ENCODE peak calls at places on chromosomes 2 and 18, in five cellular contexts. L, T, N, V and A are unnamed samples.

GRCh38 chr2:119545754-119546445 is 1.7 kb downstream of the CFAP221 start:
- DNase-seq in N (no peak), T (no peak), V (no peak), L (no peak), A (peak; percentile 71)

GRCh38 chr2:26757873-26758789 is 6.0 kb upstream of the SLC35F6 start:
- DNase-seq in N (peak; percentile 99), T (no peak), V (no peak), L (peak; percentile 38), A (peak; percentile 56)

GRCh38 chr2:107687087-107687486 is 139.6 kb upstream of the RGPD4 start:
- DNase-seq in L (no peak), V (no peak), T (no peak), N (no peak), A (no peak)

GRCh38 chr2:45004569-45005181 is 4.6 kb downstream of the SIX2 start:
- DNase-seq in N (peak; percentile 2), T (no peak), V (no peak), L (no peak), A (no peak)

GRCh38 chr2:230312638-230313037 is 14.4 kb upstream of the SP140L start:
- DNase-seq in V (no peak), L (no peak), N (peak; percentile 51), T (no peak), A (no peak)

GRCh38 chr2:229096667-229097066 is 174.4 kb downstream of the PID1 start:
- DNase-seq in T (no peak), N (no peak), L (no peak), V (no peak), A (no peak)

GRCh38 chr2:103788875-103789715 is 1027.3 kb downstream of the TMEM182 start:
- DNase-seq in T (peak; percentile 55), L (no peak), N (no peak), V (peak; percentile 63), A (no peak)

GRCh38 chr2:221600388-221600787 is 28.3 kb upstream of the EPHA4 start:
- DNase-seq in L (no peak), T (no peak), N (no peak), V (no peak), A (no peak)

GRCh38 chr18:47285456-47285855 is 34.0 kb upstream of the SKOR2 start:
- DNase-seq in V (no peak), L (no peak), N (no peak), T (no peak), A (no peak)

GRCh38 chr18:55907352-55908045 is 319.5 kb upstream of the TCF4 start:
- DNase-seq in V (peak; percentile 22), N (peak; percentile 13), L (no peak), T (no peak), A (no peak)

GRCh38 chr2:127081826-127082633 is 24.9 kb downstream of the BIN1 start:
- DNase-seq in L (no peak), N (peak; percentile 11), V (no peak), T (no peak), A (peak; percentile 88)

GRCh38 chr18:73352546-73352945 is 484.8 kb upstream of the NETO1 start:
- DNase-seq in V (no peak), N (peak; percentile 2), T (no peak), L (no peak), A (no peak)

GRCh38 chr2:121576263-121576662 is 45.6 kb downstream of the RNU4ATAC start:
- DNase-seq in T (no peak), V (no peak), N (no peak), L (no peak), A (no peak)

GRCh38 chr18:23331091-23331920 is 121.8 kb upstream of the RIOK3 start:
- DNase-seq in L (no peak), V (no peak), T (peak; percentile 96), N (no peak), A (no peak)

GRCh38 chr2:120599064-120599463 is 136.6 kb upstream of the GLI2 start:
- DNase-seq in V (no peak), T (no peak), N (no peak), L (no peak), A (no peak)

GRCh38 chr2:3195865-3196504 is 181.6 kb downstream of the EIPR1 start:
- DNase-seq in N (no peak), L (no peak), V (no peak), T (no peak), A (no peak)

GRCh38 chr18:49243391-49243790 is 217.1 kb downstream of the DYM start:
- DNase-seq in L (no peak), V (no peak), T (no peak), N (no peak), A (no peak)

GRCh38 chr2:46036929-46037328 is 260.3 kb upstream of the EPAS1 start:
- DNase-seq in N (peak; percentile 32), T (no peak), V (no peak), L (no peak), A (no peak)

GRCh38 chr2:235026137-235026536 is 74.3 kb downstream of the SH3BP4 start:
- DNase-seq in T (no peak), L (no peak), N (peak; percentile 88), V (no peak), A (peak; percentile 67)

GRCh38 chr2:53317863-53318262 is 449.7 kb upstream of the CHAC2 start:
- DNase-seq in T (no peak), V (no peak), N (peak; percentile 14), L (no peak), A (no peak)

GRCh38 chr2:75632813-75633212 is 13.8 kb upstream of the MRPL19 start:
- DNase-seq in L (no peak), N (no peak), T (no peak), V (peak; percentile 61), A (no peak)

GRCh38 chr2:127857494-127857818 is 499 bp downstream of the POLR2D start:
- DNase-seq in L (no peak), V (peak; percentile 40), T (no peak), N (no peak), A (no peak)

GRCh38 chr2:188810591-188810990 is 163.6 kb upstream of the COL3A1 start:
- DNase-seq in N (no peak), V (no peak), L (no peak), T (no peak), A (no peak)

GRCh38 chr2:194004590-194005206 is 1652.3 kb upstream of the SLC39A10 start:
- DNase-seq in V (no peak), T (no peak), L (no peak), N (no peak), A (no peak)

GRCh38 chr2:126656311-126657145 is 570 bp downstream of the GYPC start:
- DNase-seq in V (peak; percentile 20), T (no peak), N (peak; percentile 31), L (peak; percentile 17), A (no peak)

GRCh38 chr18:46536215-46536874 is 120.7 kb downstream of the LOXHD1 start:
- DNase-seq in T (no peak), V (no peak), N (no peak), L (no peak), A (no peak)

GRCh38 chr2:205783872-205784510 is 101.7 kb downstream of the NRP2 start:
- DNase-seq in V (no peak), N (no peak), T (no peak), L (no peak), A (no peak)

GRCh38 chr2:57882895-57883515 is 163.6 kb upstream of the VRK2 start:
- DNase-seq in L (no peak), N (no peak), V (no peak), T (no peak), A (no peak)

GRCh38 chr2:168814046-168814445 is 11.6 kb downstream of the NOSTRIN start:
- DNase-seq in T (no peak), V (no peak), N (peak; percentile 63), L (no peak), A (no peak)

GRCh38 chr2:212892193-212892592 is 259.2 kb downstream of the IKZF2 start:
- DNase-seq in L (peak; percentile 7), V (peak; percentile 20), T (no peak), N (peak; percentile 64), A (no peak)

GRCh38 chr18:8608795-8609673 is at the start of gene RAB12:
- DNase-seq in N (peak; percentile 83), V (peak; percentile 87), T (peak; percentile 83), L (peak; percentile 72), A (peak; percentile 76)
- TF ChIP-seq POLR2A in N (peak; percentile 63), V (no peak), T (no peak), L (peak; percentile 47), A (no peak)

DNA sequence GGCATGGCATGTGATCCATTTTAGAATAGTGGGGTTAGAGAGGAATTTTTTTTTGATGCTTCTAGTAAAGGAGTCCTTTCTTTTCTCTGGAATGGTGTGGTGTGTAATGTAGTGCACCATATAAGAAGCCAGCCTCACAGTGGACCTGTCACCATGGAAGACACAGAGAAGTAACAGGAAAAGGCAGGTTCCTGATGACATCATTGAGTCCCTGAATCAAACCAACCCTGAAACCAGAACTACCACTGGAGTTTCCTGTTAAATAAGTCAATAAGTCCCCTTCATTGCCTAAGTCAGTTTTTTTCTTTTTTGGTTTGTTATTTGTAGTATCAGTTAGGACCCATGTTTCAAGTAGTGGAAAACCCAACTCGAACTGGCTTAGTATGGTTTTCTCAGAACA is 11.9 kb downstream of the ADCYAP1 start:
- DNase-seq in V (no peak), L (no peak), T (no peak), N (no peak), A (no peak)
- H3K27me3 ChIP-seq in V (no peaks in the 10 kb centered on the region), L (peaks cover 23% of the 10 kb centered on the region), T (peaks cover 12% of the 10 kb centered on the region), N (peaks cover 1% of the 10 kb centered on the region), A (no peaks in the 10 kb centered on the region)

GRCh38 chr2:207625014-207625755 is at the start of gene METTL21A:
- DNase-seq in T (peak; percentile 60), V (peak; percentile 89), L (peak; percentile 71), N (peak; percentile 86), A (peak; percentile 94)
- TF ChIP-seq POLR2A in T (no peak), V (no peak), L (peak; percentile 79), N (peak; percentile 89), A (peak; percentile 66)

DNA sequence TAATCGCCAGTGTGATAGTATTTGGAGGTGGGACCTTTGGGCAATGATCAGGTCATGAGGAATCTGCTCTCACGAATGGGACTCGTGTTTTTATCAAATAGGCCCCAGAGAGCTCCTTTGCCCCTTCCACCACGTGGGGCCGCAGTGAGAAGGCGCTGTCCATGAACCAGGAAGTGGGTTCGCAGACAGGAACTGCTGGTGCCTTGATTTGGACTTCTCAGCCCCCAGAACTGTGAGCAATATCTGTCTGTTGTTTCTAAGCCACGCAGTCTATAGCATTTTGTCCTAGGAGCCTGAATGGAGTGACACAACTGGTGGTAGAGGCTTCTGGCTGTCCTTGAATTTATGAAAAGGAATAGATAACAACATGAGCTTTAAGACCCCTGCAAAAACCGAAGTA is 111.2 kb upstream of the HDAC4 start:
- DNase-seq in L (no peak), N (no peak), V (no peak), T (no peak), A (no peak)
- H3K27me3 ChIP-seq in L (no peaks in the 10 kb centered on the region), N (no peaks in the 10 kb centered on the region), V (no peaks in the 10 kb centered on the region), T (peaks cover 3% of the 10 kb centered on the region), A (no peaks in the 10 kb centered on the region)

DNA sequence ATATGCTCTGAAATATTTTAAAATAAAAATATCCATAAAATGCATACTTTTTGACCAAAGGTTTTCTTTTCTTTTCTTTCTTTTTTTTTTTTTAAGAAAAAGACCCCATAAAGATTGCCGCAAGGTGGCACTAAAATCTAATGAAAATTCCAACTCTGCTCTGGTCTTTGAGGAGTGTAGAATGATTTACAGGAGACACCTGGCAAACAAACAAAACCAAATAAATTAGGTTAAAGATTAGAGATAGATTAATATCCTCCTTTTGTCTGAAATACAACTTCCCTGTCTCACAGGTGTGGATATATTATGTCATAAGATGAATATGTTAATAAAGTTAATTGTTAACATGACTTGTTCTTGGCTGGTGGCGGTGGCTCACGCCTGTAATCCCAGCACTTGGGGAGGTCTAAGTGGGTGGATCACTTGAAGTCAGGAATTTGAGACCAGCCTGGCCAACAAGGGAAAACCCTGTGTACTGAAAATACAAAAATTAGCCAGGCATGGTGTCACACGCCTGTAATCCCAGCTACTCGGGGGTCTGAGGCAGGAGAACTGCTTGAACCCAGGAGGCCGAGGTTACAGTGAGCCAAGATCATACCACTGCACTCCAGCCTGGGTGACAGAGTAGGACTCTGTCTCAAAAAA is 3.5 kb upstream of the RHOB start:
- DNase-seq in L (peak; percentile 50), V (peak; percentile 39), T (no peak), N (peak; percentile 57), A (no peak)
- TF ChIP-seq POLR2A in L (no peak), V (no peak), T (no peak), N (no peak), A (no peak)